ENCODE peak calls at places on chromosomes 7 and 10, in four cellular contexts. G, N, Z and J are unnamed samples.

GRCh38 chr10:108582387-108582786 is 1340.9 kb downstream of the XPNPEP1 start:
- DNase-seq in G (no peak), N (no peak), Z (no peak), J (no peak)

GRCh38 chr7:2921748-2922147 is 77.6 kb upstream of the GNA12 start:
- DNase-seq in G (peak; percentile 14), N (no peak), Z (no peak), J (no peak)

GRCh38 chr10:110498087-110498981 is 627 bp downstream of the DUSP5 start:
- DNase-seq in G (no peak), N (peak; percentile 48), Z (peak; percentile 35), J (peak; percentile 56)

GRCh38 chr10:121032460-121032859 is 181.3 kb downstream of the WDR11 start:
- DNase-seq in G (no peak), N (no peak), Z (no peak), J (no peak)

GRCh38 chr10:112938808-112939482 is 11.1 kb upstream of the TCF7L2 start:
- DNase-seq in G (no peak), N (no peak), Z (no peak), J (no peak)

GRCh38 chr7:91835191-91836064 is 45.1 kb downstream of the MTERF1 start:
- DNase-seq in G (no peak), N (no peak), Z (no peak), J (no peak)

GRCh38 chr7:28041508-28042314 is 138.9 kb downstream of the JAZF1 start:
- DNase-seq in G (no peak), N (peak; percentile 90), Z (no peak), J (no peak)

GRCh38 chr10:79229081-79229541 is 118.2 kb upstream of the PPIF start:
- DNase-seq in G (no peak), N (no peak), Z (no peak), J (no peak)

GRCh38 chr10:108241166-108241565 is 1076.7 kb upstream of the SORCS1 start:
- DNase-seq in G (no peak), N (no peak), Z (no peak), J (no peak)

GRCh38 chr7:71636329-71636728 is 504.4 kb downstream of the GALNT17 start:
- DNase-seq in G (no peak), N (no peak), Z (no peak), J (no peak)

GRCh38 chr7:124009321-124009720 is 23.5 kb downstream of the TMEM229A start:
- DNase-seq in G (no peak), N (no peak), Z (no peak), J (no peak)

GRCh38 chr7:48154792-48155413 is 16.4 kb upstream of the ABCA13 start:
- DNase-seq in G (peak; percentile 73), N (peak; percentile 57), Z (peak; percentile 9), J (peak; percentile 66)

GRCh38 chr7:101134399-101134980 is 7.6 kb downstream of the SERPINE1 start:
- DNase-seq in G (no peak), N (no peak), Z (no peak), J (no peak)

GRCh38 chr7:74033372-74034311 is 5.7 kb downstream of the ELN start:
- DNase-seq in G (no peak), N (no peak), Z (peak; percentile 55), J (no peak)

GRCh38 chr10:60576130-60577069 is 186.7 kb upstream of the ANK3 start:
- DNase-seq in G (no peak), N (no peak), Z (no peak), J (no peak)

GRCh38 chr7:98286701-98287485 is 5.4 kb downstream of the BRI3 start:
- DNase-seq in G (no peak), N (no peak), Z (no peak), J (no peak)

GRCh38 chr7:28882896-28883470 is 75.1 kb downstream of the TRIL start:
- DNase-seq in G (no peak), N (no peak), Z (no peak), J (no peak)

GRCh38 chr7:130975731-130976130 is 241.7 kb upstream of the KLF14 start:
- DNase-seq in G (no peak), N (no peak), Z (no peak), J (no peak)

GRCh38 chr7:24401628-24402593 is 117.9 kb downstream of the NPY start:
- DNase-seq in G (peak; percentile 31), N (peak; percentile 40), Z (peak; percentile 8), J (peak; percentile 30)

GRCh38 chr10:119783665-119784027 is 57.8 kb downstream of the INPP5F start:
- DNase-seq in G (no peak), N (no peak), Z (no peak), J (no peak)

GRCh38 chr7:117169907-117170306 is 153.0 kb downstream of the WNT2 start:
- DNase-seq in G (no peak), N (no peak), Z (no peak), J (peak; percentile 47)

GRCh38 chr7:7563269-7563668 is 3.4 kb upstream of the MIOS start:
- DNase-seq in G (no peak), N (no peak), Z (no peak), J (no peak)

GRCh38 chr10:44803820-44804219 is 107.3 kb upstream of the TMEM72 start:
- DNase-seq in G (no peak), N (no peak), Z (no peak), J (no peak)

GRCh38 chr10:125521721-125522680 is 161.0 kb downstream of the TEX36 start:
- DNase-seq in G (peak; percentile 23), N (no peak), Z (peak; percentile 52), J (peak; percentile 35)

GRCh38 chr7:121167971-121168370 is 160.8 kb upstream of the WNT16 start:
- DNase-seq in G (no peak), N (peak; percentile 48), Z (no peak), J (no peak)

GRCh38 chr7:101225650-101226049 is 7.7 kb downstream of the ZNHIT1 start:
- DNase-seq in G (no peak), N (no peak), Z (no peak), J (no peak)

GRCh38 chr10:4701016-4701415 is 125.0 kb upstream of the AKR1E2 start:
- DNase-seq in G (no peak), N (no peak), Z (no peak), J (no peak)

GRCh38 chr10:17643339-17643754 is 604 bp upstream of the STAM start:
- DNase-seq in G (peak; percentile 67), N (peak; percentile 78), Z (no peak), J (peak; percentile 87)

GRCh38 chr7:6630007-6630849 is 6.9 kb upstream of the ZNF316 start:
- DNase-seq in G (no peak), N (no peak), Z (no peak), J (no peak)

GRCh38 chr10:93991596-93992284 is 2.0 kb upstream of the PLCE1 start:
- DNase-seq in G (peak; percentile 57), N (peak; percentile 73), Z (no peak), J (peak; percentile 86)

GRCh38 chr7:29192811-29193210 is 1.8 kb upstream of the CHN2 start:
- DNase-seq in G (no peak), N (no peak), Z (no peak), J (no peak)

GRCh38 chr10:118850418-118851061 is 95.8 kb upstream of the CACUL1 start:
- DNase-seq in G (peak; percentile 38), N (peak; percentile 36), Z (peak; percentile 32), J (no peak)

GRCh38 chr7:114083714-114084113 is 164.9 kb upstream of the PPP1R3A start:
- DNase-seq in G (no peak), N (no peak), Z (no peak), J (no peak)

GRCh38 chr10:45398595-45398994 is 24.6 kb downstream of the ALOX5 start:
- DNase-seq in G (no peak), N (no peak), Z (no peak), J (no peak)

GRCh38 chr7:16419859-16420258 is 1.5 kb downstream of the CRPPA start:
- DNase-seq in G (no peak), N (no peak), Z (peak; percentile 23), J (no peak)

DNA sequence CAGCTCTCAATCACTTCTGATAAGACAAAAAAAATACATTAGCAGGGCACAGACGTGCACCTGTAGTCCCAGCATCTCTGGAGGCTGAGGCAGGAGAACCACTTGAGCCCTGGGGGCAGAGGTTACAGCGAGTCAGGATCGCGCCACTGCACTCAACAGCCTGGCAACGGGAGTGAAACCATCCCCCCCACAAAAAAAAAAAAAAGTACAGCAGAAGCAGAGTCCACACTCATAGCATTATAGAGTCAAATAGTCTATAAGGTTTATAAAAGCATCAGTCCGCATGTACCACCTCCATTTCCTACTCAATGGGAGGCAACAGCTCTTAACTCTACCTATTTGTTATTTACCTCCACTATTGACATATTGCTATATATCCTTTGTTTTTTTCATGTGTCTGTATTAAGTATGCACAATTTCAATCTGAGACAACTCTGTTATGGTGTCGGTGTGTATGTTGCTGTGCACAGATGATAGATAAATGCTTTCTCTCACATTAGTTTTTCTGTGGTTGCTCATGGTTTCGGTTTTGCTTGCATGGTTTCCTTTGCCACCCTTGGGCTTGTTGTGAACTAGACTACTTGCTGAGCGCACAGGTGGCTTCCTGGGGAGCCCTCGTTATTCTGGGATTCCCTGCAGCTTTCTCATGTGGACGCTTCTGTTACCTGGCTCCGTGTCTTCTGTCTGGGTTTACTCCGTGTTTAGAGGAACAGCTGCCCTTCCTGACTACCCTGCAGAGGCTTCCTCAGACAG is 40.4 kb downstream of the PROSER2 start:
- DNase-seq in G (no peak), N (no peak), Z (no peak), J (no peak)
- TF ChIP-seq MAZ in G (no peak), N (no peak), Z (no peak), J (no peak)

GRCh38 chr7:157930441-157930840 is 593.6 kb downstream of the DNAJB6 start:
- DNase-seq in G (no peak), N (no peak), Z (no peak), J (no peak)
- TF ChIP-seq MAZ in G (no peak), N (no peak), Z (no peak), J (no peak)

DNA sequence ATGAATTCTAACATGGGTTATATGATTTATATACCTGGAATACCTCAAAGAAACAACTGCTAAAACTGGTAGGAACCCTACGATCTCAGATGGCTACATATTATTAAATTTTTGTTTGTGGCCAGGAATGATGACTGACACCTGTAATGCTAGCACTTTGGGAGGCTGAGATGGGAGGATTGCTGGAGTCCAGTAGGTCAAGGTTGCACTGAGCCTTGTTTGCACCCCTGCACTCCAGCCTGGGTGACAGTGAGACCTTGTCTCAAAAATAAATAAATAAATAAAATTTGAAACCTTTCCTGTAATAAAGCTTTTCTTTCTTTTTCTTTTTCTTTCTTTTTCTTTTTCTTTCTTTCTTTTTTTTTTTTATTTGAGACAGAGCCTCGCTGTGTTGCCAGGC is 61.2 kb downstream of the MPLKIP start:
- DNase-seq in G (no peak), N (no peak), Z (no peak), J (no peak)
- TF ChIP-seq MAZ in G (no peak), N (no peak), Z (no peak), J (no peak)

GRCh38 chr10:131081386-131081785 is 230.1 kb downstream of the TCERG1L start:
- DNase-seq in G (no peak), N (no peak), Z (no peak), J (no peak)
- TF ChIP-seq MAZ in G (no peak), N (no peak), Z (no peak), J (no peak)

GRCh38 chr10:124294811-124295770 is 123.6 kb downstream of the OAT start:
- DNase-seq in G (no peak), N (no peak), Z (no peak), J (no peak)
- TF ChIP-seq MAZ in G (no peak), N (no peak), Z (no peak), J (no peak)

GRCh38 chr10:85862771-85863170 is 503.8 kb downstream of the GRID1 start:
- DNase-seq in G (no peak), N (no peak), Z (no peak), J (no peak)
- TF ChIP-seq MAZ in G (no peak), N (no peak), Z (no peak), J (no peak)